ENCODE peak calls at places on chromosomes 1 and 21, in four cellular contexts. M is heart left ventricle, B is tibial artery, H is endodermal cell. U is an unnamed sample.

GRCh38 chr1:165290143-165290542 is 66.4 kb downstream of the LMX1A start:
- DNase-seq in M (no peak), H (no peak), B (no peak), U (no peak)

GRCh38 chr1:56437959-56438358 is 141.4 kb downstream of the PLPP3 start:
- DNase-seq in H (no peak), M (no peak), B (no peak), U (no peak)

GRCh38 chr1:231512147-231512698 is 16.2 kb upstream of the TSNAX start:
- DNase-seq in H (no peak), M (no peak), B (no peak), U (no peak)

GRCh38 chr1:232059726-232060360 is 433.3 kb downstream of the DISC1 start:
- DNase-seq in H (no peak), B (no peak), M (no peak), U (no peak)

GRCh38 chr1:25692560-25692959 is 76.0 kb downstream of the MAN1C1 start:
- DNase-seq in B (no peak), H (peak), M (no peak), U (no peak)

GRCh38 chr21:38751379-38752050 is 54.2 kb upstream of the ETS2 start:
- DNase-seq in H (no peak), M (peak), B (peak), U (no peak)

GRCh38 chr1:65001238-65001792 is 35.0 kb upstream of the JAK1 start:
- DNase-seq in H (peak), M (peak), B (peak), U (peak)

GRCh38 chr1:43531453-43531905 is 796 bp downstream of the PTPRF start:
- DNase-seq in B (no peak), H (peak), M (no peak), U (no peak)

GRCh38 chr1:89809556-89809955 is 11.3 kb upstream of the LRRC8D start:
- DNase-seq in M (no peak), B (no peak), H (no peak), U (no peak)

GRCh38 chr1:24963099-24963872 is 33.2 kb upstream of the RUNX3 start:
- DNase-seq in B (no peak), H (no peak), M (no peak), U (no peak)

GRCh38 chr1:30321216-30321910 is 402.0 kb downstream of the MATN1 start:
- DNase-seq in H (peak), M (no peak), B (no peak), U (no peak)

GRCh38 chr1:233843523-233844204 is 60.8 kb upstream of the SLC35F3 start:
- DNase-seq in B (no peak), M (no peak), H (no peak), U (no peak)

GRCh38 chr1:111745670-111746613 is 6.7 kb upstream of the INKA2 start:
- DNase-seq in B (no peak), H (no peak), M (no peak), U (no peak)

GRCh38 chr1:3611170-3612019 is at the start of gene MEGF6:
- DNase-seq in B (no peak), H (peak), M (peak), U (no peak)

GRCh38 chr21:44271558-44271957 is 9.9 kb upstream of the DNMT3L start:
- DNase-seq in B (no peak), M (no peak), H (no peak), U (no peak)

GRCh38 chr1:100039571-100039970 is 69.8 kb downstream of the SLC35A3 start:
- DNase-seq in H (no peak), B (no peak), M (no peak), U (no peak)

GRCh38 chr1:26045712-26046312 is at the start of gene SLC30A2:
- DNase-seq in B (no peak), M (no peak), H (peak), U (no peak)

GRCh38 chr1:207848234-207848633 is 62.7 kb downstream of the CD34 start:
- DNase-seq in H (no peak), B (peak), M (peak), U (no peak)

GRCh38 chr1:40310129-40310461 is 7.0 kb downstream of the COL9A2 start:
- DNase-seq in M (no peak), H (no peak), B (no peak), U (no peak)

GRCh38 chr1:13808729-13809131 is 108.7 kb downstream of the PRDM2 start:
- DNase-seq in M (peak), B (no peak), H (no peak), U (no peak)

GRCh38 chr1:245489838-245490237 is 335.1 kb downstream of the KIF26B start:
- DNase-seq in H (no peak), B (no peak), M (no peak), U (no peak)

GRCh38 chr1:221161571-221162041 is 282.4 kb downstream of the HLX start:
- DNase-seq in M (no peak), B (peak), H (no peak), U (no peak)

DNA sequence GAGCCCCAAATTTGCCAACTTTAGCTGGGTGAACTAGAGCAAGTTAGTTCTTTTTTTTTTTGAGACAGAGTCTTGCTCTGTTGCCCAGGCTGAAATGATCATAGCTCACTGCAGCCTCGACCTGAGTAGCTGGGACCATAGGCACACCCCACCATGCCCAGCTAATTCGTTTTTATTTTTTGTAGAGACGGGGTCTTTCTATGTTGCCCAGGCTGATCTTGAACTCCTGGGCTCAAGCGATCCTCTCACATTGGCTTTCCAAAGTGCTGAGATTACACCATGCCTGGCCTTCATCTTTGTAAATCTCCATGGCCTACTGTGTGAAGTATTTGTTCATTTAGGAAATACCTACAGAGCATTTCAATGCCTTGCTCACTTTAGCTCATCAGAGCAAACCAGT is 105.6 kb upstream of the SLC44A3 start:
- DNase-seq in H (no peak), M (no peak), B (no peak), U (peak)
- H3K27ac ChIP-seq in H (no peak), M (no peak), B (no peak), U (peak)

DNA sequence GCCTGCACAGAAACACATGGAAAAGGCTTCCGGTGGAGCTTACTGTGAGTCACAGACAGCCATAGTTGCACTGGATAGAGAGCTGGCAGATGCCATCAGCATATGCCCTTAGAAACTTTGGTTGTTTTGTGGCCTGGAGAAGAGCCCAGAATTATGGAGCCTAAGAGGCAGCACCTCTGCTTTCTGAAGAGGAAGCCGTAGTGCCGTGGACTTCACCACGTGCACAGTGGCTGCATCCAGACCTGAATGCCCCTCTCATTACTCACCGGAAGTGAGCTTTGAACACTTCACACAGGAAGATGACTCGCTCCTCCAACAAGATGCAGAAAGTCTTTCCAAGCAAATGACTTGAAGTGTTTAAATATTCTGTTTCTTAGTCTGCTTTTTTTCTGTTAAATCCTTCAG is 28.4 kb downstream of the JUN start:
- DNase-seq in B (peak), M (peak), H (no peak), U (no peak)
- H3K27ac ChIP-seq in B (peak), M (peak), H (no peak), U (peak)

DNA sequence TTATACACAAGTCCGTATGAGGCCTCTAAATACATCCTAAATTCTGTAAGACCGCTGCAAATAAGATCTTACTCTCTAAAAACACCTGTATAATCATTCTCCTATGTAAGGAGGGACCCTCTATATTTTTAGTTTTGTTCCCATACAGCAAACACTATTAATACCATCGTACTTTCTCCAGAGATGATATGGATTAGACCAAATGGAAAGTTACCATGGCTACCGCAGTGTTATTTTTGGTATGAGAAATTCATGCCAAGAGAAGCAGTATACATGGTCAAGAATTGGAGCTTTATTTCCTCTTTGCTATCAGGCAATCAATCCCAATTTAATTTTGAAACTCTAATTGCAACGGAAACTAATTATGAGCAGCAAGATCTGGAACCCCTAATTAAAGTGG is 70.0 kb downstream of the BCAR3 start:
- DNase-seq in M (no peak), B (no peak), H (no peak), U (no peak)
- H3K27ac ChIP-seq in M (peak), B (peak), H (no peak), U (no peak)

GRCh38 chr1:1021010-1021845 is 1.3 kb downstream of the AGRN start:
- DNase-seq in B (no peak), M (peak), H (peak), U (no peak)

GRCh38 chr1:1019122-1019999 is 559 bp upstream of the AGRN start:
- DNase-seq in M (peak), H (peak), B (peak), U (no peak)

GRCh38 chr1:1021860-1022259 is 1.9 kb downstream of the AGRN start:
- DNase-seq in B (no peak), M (no peak), H (no peak), U (no peak)

GRCh38 chr1:1020000-1020404 is at the start of gene AGRN:
- DNase-seq in M (peak), B (no peak), H (peak), U (no peak)

GRCh38 chr1:1020415-1021009 is 592 bp downstream of the AGRN start:
- DNase-seq in H (peak), M (no peak), B (no peak), U (no peak)
- H3K27ac ChIP-seq in H (peak), M (peak), B (peak), U (peak)

U was measured in esophagus muscularis mucosa.